ENCODE peak calls at places on chromosomes 5 and 9, in four cellular contexts. X is HepG2, L is K562, G is GM12878. W is an unnamed sample.

GRCh38 chr5:175711031-175711430 is 53.2 kb downstream of the HRH2 start:
- DNase-seq in L (no peak), X (no peak), G (no peak), W (peak; percentile 1)

GRCh38 chr5:36683821-36684434 is 77.5 kb downstream of the SLC1A3 start:
- DNase-seq in G (no peak), X (no peak), L (no peak), W (no peak)

GRCh38 chr5:43000914-43001313 is 39.2 kb downstream of the ANXA2R start:
- DNase-seq in X (no peak), L (no peak), G (no peak), W (no peak)

GRCh38 chr5:163976691-163977090 is 471.3 kb downstream of the MAT2B start:
- DNase-seq in L (no peak), G (no peak), X (no peak), W (no peak)

GRCh38 chr5:160363661-160364060 is 6.8 kb downstream of the C1QTNF2 start:
- DNase-seq in L (no peak), X (no peak), G (no peak), W (no peak)

GRCh38 chr9:77879344-77880089 is 152.1 kb downstream of the GNAQ start:
- DNase-seq in X (no peak), G (no peak), L (no peak), W (no peak)

GRCh38 chr9:11326231-11326630 is 713.4 kb upstream of the PTPRD start:
- DNase-seq in X (no peak), G (no peak), L (no peak), W (no peak)

GRCh38 chr9:98074119-98074990 is 17.8 kb downstream of the NANS start:
- DNase-seq in L (peak; percentile 67), G (no peak), X (peak; percentile 36), W (peak; percentile 83)

GRCh38 chr5:132268698-132269551 is 11.4 kb downstream of the PDLIM4 start:
- DNase-seq in X (no peak), L (peak; percentile 54), G (peak; percentile 55), W (no peak)

GRCh38 chr5:67476531-67476930 is 279.9 kb upstream of the CD180 start:
- DNase-seq in L (no peak), G (no peak), X (no peak), W (no peak)

GRCh38 chr5:147397616-147398015 is 112.3 kb downstream of the DPYSL3 start:
- DNase-seq in X (no peak), L (no peak), G (no peak), W (peak; percentile 45)

GRCh38 chr5:74587300-74587699 is 53.2 kb downstream of the ENC1 start:
- DNase-seq in L (no peak), X (no peak), G (no peak), W (no peak)

GRCh38 chr9:137762414-137763061 is 115.0 kb upstream of the CACNA1B start:
- DNase-seq in X (no peak), L (no peak), G (peak; percentile 89), W (no peak)

GRCh38 chr5:156920042-156920860 is 42.8 kb downstream of the TIMD4 start:
- DNase-seq in L (no peak), G (peak; percentile 77), X (no peak), W (no peak)

GRCh38 chr5:173760461-173761181 is 127.5 kb upstream of the CPEB4 start:
- DNase-seq in L (no peak), X (no peak), G (no peak), W (no peak)

GRCh38 chr9:85723220-85723619 is 18.5 kb downstream of the AGTPBP1 start:
- DNase-seq in X (peak; percentile 90), G (no peak), L (no peak), W (peak; percentile 85)

GRCh38 chr5:176846335-176847140 is 36.2 kb downstream of the UNC5A start:
- DNase-seq in G (no peak), X (peak; percentile 45), L (peak; percentile 61), W (no peak)

GRCh38 chr9:3954228-3954949 is 345.5 kb downstream of the GLIS3 start:
- DNase-seq in G (no peak), X (no peak), L (no peak), W (no peak)

GRCh38 chr5:113202904-113203716 is 226.5 kb downstream of the DCP2 start:
- DNase-seq in L (peak; percentile 68), X (peak; percentile 81), G (no peak), W (no peak)

GRCh38 chr5:159448-160172 is 31.7 kb upstream of the LRRC14B start:
- DNase-seq in G (no peak), L (no peak), X (no peak), W (no peak)

GRCh38 chr5:114297915-114298314 is 64.0 kb upstream of the KCNN2 start:
- DNase-seq in L (no peak), X (no peak), G (no peak), W (no peak)

GRCh38 chr5:31378838-31379237 is 153.1 kb downstream of the DROSHA start:
- DNase-seq in L (no peak), X (no peak), G (no peak), W (no peak)

GRCh38 chr5:40399349-40399748 is 280.4 kb upstream of the PTGER4 start:
- DNase-seq in X (no peak), L (no peak), G (no peak), W (no peak)

GRCh38 chr9:109167716-109168115 is 667 bp upstream of the FRRS1L start:
- DNase-seq in X (no peak), G (no peak), L (no peak), W (no peak)

GRCh38 chr5:164027738-164028137 is 522.3 kb downstream of the MAT2B start:
- DNase-seq in L (no peak), G (no peak), X (no peak), W (no peak)

GRCh38 chr5:76084496-76085285 is 1.5 kb downstream of the SV2C start:
- DNase-seq in X (no peak), G (no peak), L (peak; percentile 17), W (peak; percentile 44)

GRCh38 chr9:137774775-137775386 is 102.7 kb upstream of the CACNA1B start:
- DNase-seq in L (no peak), X (no peak), G (no peak), W (no peak)

DNA sequence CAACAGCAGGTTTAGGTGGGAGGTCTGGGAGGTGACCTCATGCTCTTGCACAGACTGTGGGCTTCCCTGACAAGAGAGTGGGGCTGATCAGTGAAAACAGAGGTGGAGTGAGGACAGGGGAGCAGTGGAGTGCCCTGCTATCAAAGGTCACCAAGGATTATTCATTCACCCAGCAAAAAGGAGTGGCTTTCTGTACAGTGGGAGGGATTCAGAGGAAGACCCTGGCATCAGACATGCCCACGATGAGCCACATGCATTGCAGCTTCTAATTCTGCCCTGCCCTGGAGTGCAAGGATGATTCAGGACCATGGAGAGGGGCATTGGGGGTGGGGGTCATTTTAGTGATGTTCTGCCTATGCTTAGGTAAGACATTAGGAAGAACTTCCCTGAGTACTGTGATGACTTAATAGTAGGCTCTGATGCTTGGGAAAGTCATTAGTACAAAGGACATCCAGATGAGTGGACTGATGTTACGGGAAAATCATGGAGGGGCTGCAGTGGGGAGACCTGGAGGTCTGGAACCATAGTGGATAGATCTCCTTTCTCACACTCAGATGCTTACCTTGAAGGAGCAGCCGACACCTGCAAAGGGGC is 12.8 kb downstream of the TRAF1 start:
- DNase-seq in X (no peak), L (peak; percentile 74), G (no peak), W (peak; percentile 56)
- TF ChIP-seq TCF7 in X (no peak), L (no peak), G (no peak), W (no peak)

GRCh38 chr9:132075853-132076252 is 3.8 kb downstream of the MED27 start:
- DNase-seq in G (no peak), L (no peak), X (no peak), W (no peak)
- TF ChIP-seq TCF7 in G (no peak), L (no peak), X (no peak), W (no peak)

GRCh38 chr5:102628449-102629175 is 126.5 kb upstream of the PAM start:
- DNase-seq in L (no peak), G (no peak), X (no peak), W (no peak)
- TF ChIP-seq TCF7 in L (no peak), G (no peak), X (no peak), W (no peak)

DNA sequence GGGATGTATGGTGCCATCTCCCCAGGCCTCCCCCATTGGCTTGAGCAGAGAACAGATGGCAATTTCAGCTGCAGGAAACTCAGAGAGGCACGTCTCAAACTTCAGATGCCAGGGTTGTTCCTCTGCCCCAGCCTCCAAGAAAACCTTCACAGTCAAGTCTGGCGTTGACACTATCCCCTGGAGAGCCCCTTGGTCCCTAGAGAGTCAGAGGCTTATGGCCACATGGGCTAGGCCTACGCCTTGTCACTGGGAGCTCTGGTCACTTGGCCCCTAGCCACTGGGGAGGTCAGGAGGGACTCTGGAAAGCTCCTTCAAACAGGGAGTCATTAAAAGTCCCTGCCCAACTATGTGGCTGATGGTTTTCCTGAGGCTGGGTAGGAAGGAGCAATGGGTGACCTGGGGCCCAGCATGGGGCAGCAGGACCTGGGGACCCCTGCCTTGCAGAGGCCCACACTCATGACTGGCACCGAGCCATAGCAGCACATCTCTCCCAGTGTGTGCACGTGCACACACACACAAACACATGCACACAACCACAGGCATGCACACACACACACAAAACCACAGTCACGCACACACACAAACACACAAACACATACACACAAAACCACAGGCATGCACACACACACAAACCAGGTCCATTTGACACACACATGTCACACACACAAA is 144.2 kb downstream of the GADD45G start:
- DNase-seq in G (no peak), X (no peak), L (no peak), W (no peak)
- TF ChIP-seq TCF7 in G (no peak), X (no peak), L (no peak), W (no peak)